ENCODE peak calls at places on chromosomes 7 and 10, in ten cellular contexts. A is small intestine; H is hepatocyte; T is ascending aorta; X is fibroblast of lung; I is GM23248; C is psoas muscle; Y is body of pancreas; Q is PC-3; L is CD4-positive, alpha-beta memory T cell. D is an unnamed sample.

GRCh38 chr7:129066290-129067131 is 11.6 kb upstream of the TNPO3 start:
- DNase-seq in A (no peak), H (peak; percentile 66), T (no peak), X (peak; percentile 72), I (peak; percentile 91), C (no peak), Y (no peak), Q (peak; percentile 70), L (no peak), D (no peak)

GRCh38 chr10:132893090-132893489 is 49.3 kb downstream of the CFAP46 start:
- DNase-seq in A (no peak), H (no peak), T (peak; percentile 56), X (no peak), I (no peak), C (no peak), Y (no peak), Q (no peak), L (no peak), D (no peak)

GRCh38 chr7:45048748-45049147 is 40.0 kb downstream of the NACAD start:
- DNase-seq in A (no peak), H (no peak), T (peak; percentile 16), X (no peak), I (no peak), C (no peak), Y (no peak), Q (peak; percentile 64), L (no peak), D (no peak)

GRCh38 chr7:132972745-132973144 is 109.1 kb downstream of the CHCHD3 start:
- DNase-seq in A (no peak), H (no peak), T (no peak), X (peak; percentile 69), I (no peak), C (no peak), Y (no peak), Q (no peak), L (no peak), D (no peak)

GRCh38 chr7:134938141-134938540 is 48.2 kb upstream of the AGBL3 start:
- DNase-seq in A (no peak), H (no peak), T (no peak), X (no peak), I (no peak), C (no peak), Y (no peak), Q (no peak), L (no peak), D (no peak)

GRCh38 chr10:4431114-4431862 is 394.7 kb upstream of the AKR1E2 start:
- DNase-seq in A (no peak), H (no peak), T (no peak), X (peak; percentile 52), I (no peak), C (no peak), Y (no peak), Q (no peak), L (no peak), D (no peak)

GRCh38 chr10:102639527-102639926 is 4.8 kb upstream of the TRIM8 start:
- DNase-seq in A (no peak), H (no peak), T (no peak), X (no peak), I (no peak), C (no peak), Y (no peak), Q (no peak), L (no peak), D (no peak)

GRCh38 chr7:80496586-80496985 is 15.3 kb downstream of the GNAT3 start:
- DNase-seq in A (no peak), H (no peak), T (no peak), X (peak; percentile 23), I (peak; percentile 26), C (no peak), Y (no peak), Q (peak; percentile 17), L (no peak), D (no peak)

DNA sequence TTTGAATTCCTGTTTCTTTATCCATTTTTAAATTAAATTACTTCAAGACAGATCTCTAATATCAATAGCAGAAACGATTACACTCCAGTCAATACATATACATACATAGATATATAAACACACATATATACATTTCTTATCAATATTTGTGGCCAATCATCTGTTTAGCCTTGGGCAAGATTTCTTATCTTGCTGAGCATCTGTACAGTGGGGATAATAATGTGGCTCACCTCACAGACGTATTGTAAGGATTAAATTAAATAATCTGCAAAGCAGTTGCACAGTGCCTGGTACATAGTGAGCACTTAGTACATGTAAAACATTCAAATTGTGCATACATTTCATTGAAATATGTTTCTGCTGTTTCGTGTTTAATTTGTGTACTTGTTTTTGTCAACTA is 17.5 kb upstream of the CACNB2 start:
- DNase-seq in A (no peak), H (no peak), T (no peak), X (no peak), I (no peak), C (no peak), Y (no peak), Q (no peak), L (no peak), D (no peak)
- H3K36me3 ChIP-seq in A (no peaks in the 10 kb centered on the region), H (no peaks in the 10 kb centered on the region), T (no peaks in the 10 kb centered on the region), X (no peaks in the 10 kb centered on the region), I (no peaks in the 10 kb centered on the region), C (no peaks in the 10 kb centered on the region), Y (no peaks in the 10 kb centered on the region), Q (no peaks in the 10 kb centered on the region), L (no peaks in the 10 kb centered on the region), D (no peaks in the 10 kb centered on the region)

GRCh38 chr7:101857358-101857794 is 40.0 kb downstream of the CUX1 start:
- DNase-seq in A (no peak), H (no peak), T (no peak), X (no peak), I (no peak), C (no peak), Y (no peak), Q (no peak), L (no peak), D (no peak)

GRCh38 chr7:101860316-101861222 is 43.1 kb downstream of the CUX1 start:
- DNase-seq in A (no peak), H (no peak), T (no peak), X (no peak), I (no peak), C (no peak), Y (no peak), Q (no peak), L (no peak), D (no peak)

GRCh38 chr7:101856488-101857357 is 39.3 kb downstream of the CUX1 start:
- DNase-seq in A (peak; percentile 98), H (peak; percentile 49), T (peak; percentile 93), X (peak; percentile 85), I (peak; percentile 85), C (peak; percentile 87), Y (peak; percentile 90), Q (peak; percentile 94), L (peak; percentile 78), D (peak; percentile 77)

GRCh38 chr7:101859411-101860106 is 42.1 kb downstream of the CUX1 start:
- DNase-seq in A (no peak), H (no peak), T (no peak), X (peak; percentile 72), I (peak; percentile 62), C (no peak), Y (no peak), Q (no peak), L (no peak), D (no peak)

GRCh38 chr7:101858437-101859385 is 41.3 kb downstream of the CUX1 start:
- DNase-seq in A (no peak), H (peak; percentile 38), T (no peak), X (no peak), I (no peak), C (no peak), Y (peak; percentile 56), Q (no peak), L (no peak), D (no peak)
- H3K4me1 ChIP-seq in A (peaks cover 3% of the 10 kb centered on the region), H (peaks cover 34% of the 10 kb centered on the region), T (peaks cover 7% of the 10 kb centered on the region), X (peaks cover 4% of the 10 kb centered on the region), I (peaks cover 19% of the 10 kb centered on the region), C (peaks cover 74% of the 10 kb centered on the region), Y (peaks cover 36% of the 10 kb centered on the region), Q (peaks cover 23% of the 10 kb centered on the region), L (peaks cover 18% of the 10 kb centered on the region), D (peaks cover 20% of the 10 kb centered on the region)

DNA sequence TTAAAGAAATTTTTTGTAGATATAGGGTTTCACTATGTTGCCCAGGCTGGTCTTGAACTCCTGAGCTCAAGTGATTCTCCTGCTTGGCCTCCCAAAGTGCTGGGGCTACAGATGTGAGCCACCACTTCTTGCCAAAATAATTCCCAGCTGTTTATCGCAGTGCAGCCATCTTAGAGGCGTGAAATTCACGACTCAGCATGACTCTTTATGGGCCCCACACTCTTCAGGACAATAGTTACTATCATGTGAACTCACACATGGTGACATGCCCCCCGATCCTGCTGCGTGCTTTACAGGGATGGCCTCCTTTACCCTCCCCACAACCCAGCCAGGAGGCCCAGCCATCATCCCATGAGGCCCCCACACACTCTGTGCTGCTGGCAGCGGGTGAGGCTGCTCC is 4.6 kb downstream of the COX19 start:
- DNase-seq in A (no peak), H (no peak), T (no peak), X (no peak), I (no peak), C (no peak), Y (no peak), Q (no peak), L (no peak), D (no peak)
- H3K36me3 ChIP-seq in A (peaks cover 14% of the 10 kb centered on the region), H (no peaks in the 10 kb centered on the region), T (peaks cover 35% of the 10 kb centered on the region), X (peaks cover 21% of the 10 kb centered on the region), I (peaks cover 25% of the 10 kb centered on the region), C (peaks cover 68% of the 10 kb centered on the region), Y (peaks cover 6% of the 10 kb centered on the region), Q (peaks cover 40% of the 10 kb centered on the region), L (peaks cover 54% of the 10 kb centered on the region), D (peaks cover 49% of the 10 kb centered on the region)

GRCh38 chr10:112953760-112954159 is 3.7 kb downstream of the TCF7L2 start:
- DNase-seq in A (no peak), H (peak; percentile 20), T (no peak), X (peak; percentile 72), I (peak; percentile 69), C (no peak), Y (no peak), Q (peak; percentile 44), L (no peak), D (no peak)

GRCh38 chr10:112953075-112953501 is 3.0 kb downstream of the TCF7L2 start:
- DNase-seq in A (no peak), H (peak; percentile 50), T (peak; percentile 69), X (no peak), I (peak; percentile 60), C (peak; percentile 30), Y (peak; percentile 33), Q (no peak), L (no peak), D (no peak)

GRCh38 chr10:112955736-112956421 is 5.8 kb downstream of the TCF7L2 start:
- DNase-seq in A (peak; percentile 43), H (peak; percentile 32), T (no peak), X (peak; percentile 86), I (peak; percentile 86), C (no peak), Y (no peak), Q (peak; percentile 84), L (no peak), D (no peak)

GRCh38 chr10:112956631-112957350 is 6.7 kb downstream of the TCF7L2 start:
- DNase-seq in A (peak; percentile 59), H (peak; percentile 13), T (no peak), X (no peak), I (peak; percentile 50), C (no peak), Y (no peak), Q (no peak), L (no peak), D (no peak)

DNA sequence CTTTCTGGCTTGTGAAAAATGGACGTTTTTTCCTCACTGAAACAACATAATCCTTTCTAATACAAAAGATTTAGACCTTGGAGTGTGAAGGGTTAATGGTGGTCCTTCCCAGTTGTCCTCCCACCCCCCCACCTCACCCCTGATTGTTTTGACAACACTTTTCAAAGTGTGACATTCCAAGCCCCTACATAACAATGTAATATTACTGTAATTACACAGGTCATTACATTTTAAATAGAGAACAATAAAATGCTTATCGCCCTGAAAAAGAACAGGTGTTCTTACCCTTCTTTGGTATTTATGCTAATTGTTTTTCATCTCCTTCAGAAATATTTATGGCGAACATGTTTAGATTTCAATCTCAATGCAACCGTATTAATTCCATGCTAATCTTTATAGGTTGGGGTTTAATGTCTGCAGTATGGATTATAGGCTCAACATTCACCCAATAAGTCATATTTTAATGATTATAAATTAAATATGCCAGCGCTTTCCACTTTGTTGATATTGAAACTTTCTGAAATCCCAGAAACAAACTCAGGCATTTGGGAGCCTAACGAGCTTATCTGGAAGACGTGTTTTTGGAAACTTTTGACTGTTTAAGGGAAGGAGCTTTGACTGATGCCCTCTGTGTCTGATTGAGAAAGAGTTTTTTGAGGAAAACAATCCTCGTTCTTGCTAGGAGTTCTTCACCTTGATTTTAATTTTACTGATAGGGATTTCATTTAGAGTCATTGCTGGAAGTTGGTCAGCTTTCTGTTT is 5.1 kb downstream of the TCF7L2 start:
- DNase-seq in A (peak; percentile 20), H (no peak), T (no peak), X (no peak), I (no peak), C (no peak), Y (no peak), Q (no peak), L (no peak), D (no peak)
- H3K4me1 ChIP-seq in A (peaks cover 11% of the 10 kb centered on the region), H (peaks cover 61% of the 10 kb centered on the region), T (no peaks in the 10 kb centered on the region), X (peaks cover 29% of the 10 kb centered on the region), I (peaks cover 63% of the 10 kb centered on the region), C (peaks cover 43% of the 10 kb centered on the region), Y (peaks cover 46% of the 10 kb centered on the region), Q (peaks cover 50% of the 10 kb centered on the region), L (peaks cover 13% of the 10 kb centered on the region), D (peaks cover 5% of the 10 kb centered on the region)